ENCODE peak calls at places on chromosomes 12 and 14, in eight cellular contexts. E is upper lobe of right lung, F is NCI-H2107, D is kidney glomerular epithelial cell, A is HuH-7.5, Y is T-helper 17 cell, V is lung microvascular endothelial cell, J is astrocyte of the hippocampus. R is an unnamed sample.

GRCh38 chr12:94650143-94651056 is at the start of gene TMCC3:
- DNase-seq in E (peak), F (peak), D (no peak), A (peak), Y (no peak), V (peak), J (peak), R (no peak)

GRCh38 chr12:50322196-50322595 is 38.9 kb upstream of the LIMA1 start:
- DNase-seq in E (no peak), F (no peak), D (no peak), A (no peak), Y (no peak), V (no peak), J (no peak), R (no peak)

GRCh38 chr12:91326043-91327027 is 143.7 kb upstream of the DCN start:
- DNase-seq in E (no peak), F (no peak), D (peak), A (peak), Y (no peak), V (peak), J (peak), R (no peak)

GRCh38 chr12:68482660-68483059 is 128.0 kb upstream of the RAP1B start:
- DNase-seq in E (no peak), F (no peak), D (no peak), A (no peak), Y (no peak), V (no peak), J (no peak), R (no peak)

GRCh38 chr14:78902010-78902623 is 731.9 kb downstream of the NRXN3 start:
- DNase-seq in E (no peak), F (peak), D (no peak), A (no peak), Y (no peak), V (peak), J (peak), R (peak)

GRCh38 chr14:36099619-36100018 is 76.9 kb downstream of the PTCSC3 start:
- DNase-seq in E (no peak), F (no peak), D (no peak), A (no peak), Y (no peak), V (no peak), J (no peak), R (no peak)

GRCh38 chr12:1993341-1993740 is 10.9 kb downstream of the DCP1B start:
- DNase-seq in E (no peak), F (no peak), D (peak), A (no peak), Y (no peak), V (peak), J (peak), R (no peak)

GRCh38 chr12:53740130-53740491 is 11.7 kb downstream of the CISTR start:
- DNase-seq in E (no peak), F (no peak), D (no peak), A (no peak), Y (no peak), V (no peak), J (no peak), R (no peak)

GRCh38 chr12:57240069-57240921 is 10.7 kb downstream of the STAC3 start:
- DNase-seq in E (peak), F (peak), D (no peak), A (peak), Y (peak), V (peak), J (peak), R (peak)

GRCh38 chr12:116406529-116406928 is 129.0 kb upstream of the MED13L start:
- DNase-seq in E (peak), F (peak), D (no peak), A (peak), Y (no peak), V (no peak), J (no peak), R (no peak)

GRCh38 chr14:96725232-96725631 is 72.0 kb upstream of the VRK1 start:
- DNase-seq in E (no peak), F (no peak), D (no peak), A (no peak), Y (no peak), V (no peak), J (no peak), R (no peak)

GRCh38 chr12:104680070-104680469 is 223.3 kb downstream of the CHST11 start:
- DNase-seq in E (no peak), F (no peak), D (no peak), A (no peak), Y (no peak), V (peak), J (no peak), R (no peak)

GRCh38 chr14:92409069-92409468 is 86.1 kb downstream of the SLC24A4 start:
- DNase-seq in E (no peak), F (no peak), D (no peak), A (no peak), Y (no peak), V (peak), J (no peak), R (no peak)

GRCh38 chr12:53696285-53696654 is 20.4 kb upstream of the ATP5MC2 start:
- DNase-seq in E (no peak), F (peak), D (peak), A (peak), Y (no peak), V (peak), J (peak), R (no peak)